ENCODE peak calls at places on chromosomes 11 and 22, in six cellular contexts. One of them, this sample, is unnamed.
A peak's percentile ranks its signal among the peaks of the same experiment; 100 is the strongest.

GRCh38 chr22:24772493-24773220 is 1.9 kb downstream of the PIWIL3 start:
- DNase-seq in HepG2: peak; percentile 61
- DNase-seq in SK-N-SH: peak; percentile 70
- DNase-seq in HCT116: peak; percentile 61
- DNase-seq in K562: peak; percentile 28
- DNase-seq in GM12878: no peak
- DNase-seq in this sample: peak; percentile 56

GRCh38 chr11:403021-403760 is 9.2 kb downstream of the PKP3 start:
- DNase-seq in SK-N-SH: no peak
- DNase-seq in HCT116: no peak
- DNase-seq in GM12878: no peak
- DNase-seq in K562: no peak
- DNase-seq in HepG2: no peak
- DNase-seq in this sample: no peak

GRCh38 chr11:87295237-87295636 is 257.5 kb downstream of the TMEM135 start:
- DNase-seq in GM12878: no peak
- DNase-seq in HCT116: no peak
- DNase-seq in K562: no peak
- DNase-seq in SK-N-SH: no peak
- DNase-seq in HepG2: no peak
- DNase-seq in this sample: no peak

GRCh38 chr11:64799925-64800632 is 2.9 kb downstream of the MAP4K2 start:
- DNase-seq in K562: no peak
- DNase-seq in SK-N-SH: peak; percentile 39
- DNase-seq in GM12878: no peak
- DNase-seq in HepG2: peak; percentile 60
- DNase-seq in HCT116: no peak
- DNase-seq in this sample: no peak

GRCh38 chr11:4580124-4580523 is 1.4 kb upstream of the OR52I2 start:
- DNase-seq in SK-N-SH: no peak
- DNase-seq in HCT116: no peak
- DNase-seq in GM12878: no peak
- DNase-seq in K562: no peak
- DNase-seq in HepG2: no peak
- DNase-seq in this sample: no peak

GRCh38 chr22:31223786-31224191 is 11.7 kb downstream of the LIMK2 start:
- DNase-seq in HepG2: peak; percentile 94
- DNase-seq in SK-N-SH: no peak
- DNase-seq in GM12878: no peak
- DNase-seq in HCT116: no peak
- DNase-seq in K562: no peak
- DNase-seq in this sample: no peak

GRCh38 chr11:130718118-130718517 is 198.2 kb downstream of the SNX19 start:
- DNase-seq in HCT116: no peak
- DNase-seq in SK-N-SH: no peak
- DNase-seq in K562: no peak
- DNase-seq in GM12878: no peak
- DNase-seq in HepG2: no peak
- DNase-seq in this sample: no peak

GRCh38 chr11:88604255-88604654 is 266.7 kb upstream of the CTSC start:
- DNase-seq in HepG2: no peak
- DNase-seq in K562: no peak
- DNase-seq in SK-N-SH: no peak
- DNase-seq in HCT116: no peak
- DNase-seq in GM12878: no peak
- DNase-seq in this sample: no peak

GRCh38 chr11:25981998-25982397 is 349.9 kb upstream of the ANO3 start:
- DNase-seq in K562: peak; percentile 14
- DNase-seq in HepG2: peak; percentile 53
- DNase-seq in HCT116: no peak
- DNase-seq in SK-N-SH: peak; percentile 30
- DNase-seq in GM12878: peak; percentile 46
- DNase-seq in this sample: no peak

GRCh38 chr11:85595285-85595884 is 31.8 kb downstream of the DLG2 start:
- DNase-seq in SK-N-SH: peak; percentile 32
- DNase-seq in HCT116: peak; percentile 46
- DNase-seq in GM12878: peak; percentile 3
- DNase-seq in K562: peak; percentile 62
- DNase-seq in HepG2: peak; percentile 38
- DNase-seq in this sample: no peak

DNA sequence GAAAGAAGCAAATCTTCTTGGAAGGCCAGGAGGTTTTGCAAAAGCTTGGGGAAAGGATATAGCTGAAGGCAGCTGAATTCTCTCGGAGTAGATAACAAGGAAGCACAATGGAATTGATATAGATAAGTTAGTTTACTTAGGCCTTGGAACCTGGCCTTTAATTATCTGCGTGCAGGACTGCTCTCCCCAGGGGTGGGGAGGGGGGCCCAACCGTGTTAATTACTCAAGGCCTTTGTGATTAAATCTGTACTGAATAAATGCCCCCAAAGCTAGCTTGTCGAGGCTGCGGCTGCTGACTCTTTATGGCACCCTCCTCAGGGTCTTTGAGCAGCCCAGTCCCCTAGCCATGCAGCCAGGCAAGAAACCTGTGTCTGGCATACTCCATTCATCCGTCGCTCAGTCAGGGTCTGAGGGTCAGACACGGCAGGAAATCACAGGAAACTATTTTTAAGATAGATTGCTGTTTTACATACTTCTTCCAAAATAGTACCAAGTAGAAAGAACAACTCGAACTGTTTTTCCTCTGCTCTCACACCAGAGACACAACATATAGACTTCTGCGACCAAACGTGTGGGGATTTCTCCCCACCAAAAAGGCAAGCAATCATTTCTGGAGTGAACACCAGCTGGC is 36.5 kb downstream of the MS4A2 start:
- DNase-seq in K562: peak; percentile 25
- DNase-seq in GM12878: no peak
- DNase-seq in HepG2: no peak
- DNase-seq in SK-N-SH: no peak
- DNase-seq in HCT116: no peak
- DNase-seq in this sample: no peak
- TF ChIP-seq YY1 in K562: no peak
- TF ChIP-seq YY1 in GM12878: no peak
- TF ChIP-seq YY1 in HepG2: no peak
- TF ChIP-seq YY1 in SK-N-SH: no peak
- TF ChIP-seq YY1 in HCT116: no peak
- TF ChIP-seq YY1 in this sample: no peak

DNA sequence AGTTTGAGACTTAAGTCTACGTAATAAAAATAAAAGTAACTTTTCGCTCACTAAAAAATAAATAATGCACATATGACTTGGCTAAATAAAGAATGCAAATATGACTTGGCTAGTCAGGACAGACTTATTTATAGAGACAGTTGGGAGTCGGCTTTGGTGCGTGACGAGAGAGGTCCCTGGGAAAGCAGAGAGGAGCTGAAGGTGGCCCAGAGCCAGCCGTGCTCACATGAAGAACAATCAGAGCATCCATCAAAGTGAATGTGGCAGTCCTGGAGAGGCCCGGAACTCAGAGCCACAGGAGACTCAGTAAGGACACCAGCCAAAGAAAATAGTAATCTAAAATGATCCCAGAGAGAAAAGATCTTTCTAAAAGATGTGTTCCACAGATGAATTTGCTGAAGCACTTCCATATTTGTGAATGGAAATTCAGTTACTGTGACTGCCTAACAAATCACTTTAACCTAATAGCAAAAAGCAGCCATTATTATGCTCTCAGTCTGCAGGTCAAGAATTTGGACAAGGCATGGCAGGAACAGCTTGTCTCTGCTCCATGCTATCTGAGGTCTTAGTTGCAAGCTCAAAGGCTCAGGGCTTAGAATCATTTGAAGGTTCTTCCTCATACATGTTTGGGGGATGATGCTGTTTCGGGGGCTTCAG is 34.8 kb downstream of the CWC15 start:
- DNase-seq in SK-N-SH: peak; percentile 24
- DNase-seq in K562: no peak
- DNase-seq in HCT116: no peak
- DNase-seq in HepG2: no peak
- DNase-seq in GM12878: no peak
- DNase-seq in this sample: no peak
- TF ChIP-seq POLR2AphosphoS5 in SK-N-SH: no peak
- TF ChIP-seq POLR2AphosphoS5 in K562: no peak
- TF ChIP-seq POLR2AphosphoS5 in HCT116: no peak
- TF ChIP-seq POLR2AphosphoS5 in HepG2: no peak
- TF ChIP-seq POLR2AphosphoS5 in GM12878: no peak
- TF ChIP-seq POLR2AphosphoS5 in this sample: no peak

DNA sequence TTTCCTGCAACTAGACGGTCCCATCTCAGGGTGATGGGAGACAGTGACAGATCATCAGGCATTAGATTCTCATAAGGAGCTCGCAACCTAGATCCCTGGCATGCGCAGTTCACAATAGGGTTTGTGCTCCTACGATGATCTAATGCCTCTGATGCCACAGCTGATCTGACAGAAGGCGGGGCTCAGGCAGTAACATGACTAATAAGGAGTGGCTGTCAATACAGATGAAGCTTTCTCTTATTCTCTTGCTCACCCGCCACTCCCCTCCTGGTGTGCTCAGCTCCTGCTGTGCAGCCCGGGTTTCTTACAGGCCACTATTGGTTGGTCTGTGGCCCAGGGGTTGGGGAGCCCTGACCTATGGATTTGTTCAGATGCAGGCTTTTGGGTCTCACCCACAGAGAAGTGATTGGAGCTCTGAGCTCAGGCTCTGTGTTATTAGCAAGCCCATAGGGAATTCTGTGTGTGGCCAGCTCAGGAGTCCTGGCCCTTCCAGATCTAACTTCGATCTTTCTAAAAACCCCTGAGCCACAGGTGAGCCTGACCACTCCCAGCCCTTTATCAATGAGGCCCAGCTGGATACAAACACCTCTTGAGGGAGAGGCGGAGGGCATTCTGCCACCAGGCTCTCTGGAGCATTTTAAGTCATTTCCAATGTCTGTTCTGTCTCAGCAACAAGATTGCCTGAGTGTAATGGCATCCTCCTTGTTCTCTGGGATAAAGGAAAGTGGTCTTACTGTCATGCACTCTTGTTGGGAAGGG is 351.8 kb downstream of the BUD13 start:
- DNase-seq in K562: peak; percentile 4
- DNase-seq in HCT116: peak; percentile 10
- DNase-seq in HepG2: no peak
- DNase-seq in GM12878: no peak
- DNase-seq in SK-N-SH: no peak
- DNase-seq in this sample: no peak
- TF ChIP-seq SIN3A in K562: no peak
- TF ChIP-seq SIN3A in HCT116: no peak
- TF ChIP-seq SIN3A in HepG2: no peak
- TF ChIP-seq SIN3A in GM12878: no peak
- TF ChIP-seq SIN3A in SK-N-SH: no peak
- TF ChIP-seq SIN3A in this sample: no peak

GRCh38 chr22:22218302-22218701 is 26.3 kb upstream of the VPREB1 start:
- DNase-seq in GM12878: no peak
- DNase-seq in SK-N-SH: no peak
- DNase-seq in HepG2: no peak
- DNase-seq in K562: no peak
- DNase-seq in HCT116: no peak
- DNase-seq in this sample: no peak

GRCh38 chr22:22216450-22216959 is 28.1 kb upstream of the VPREB1 start:
- DNase-seq in GM12878: no peak
- DNase-seq in K562: no peak
- DNase-seq in HCT116: no peak
- DNase-seq in HepG2: no peak
- DNase-seq in SK-N-SH: no peak
- DNase-seq in this sample: no peak

GRCh38 chr22:22214819-22215329 is 29.7 kb upstream of the VPREB1 start:
- DNase-seq in HepG2: peak; percentile 65
- DNase-seq in HCT116: no peak
- DNase-seq in GM12878: no peak
- DNase-seq in K562: no peak
- DNase-seq in SK-N-SH: no peak
- DNase-seq in this sample: no peak

GRCh38 chr22:22215659-22216449 is 28.7 kb upstream of the VPREB1 start:
- DNase-seq in HCT116: no peak
- DNase-seq in K562: no peak
- DNase-seq in HepG2: no peak
- DNase-seq in SK-N-SH: no peak
- DNase-seq in GM12878: no peak
- DNase-seq in this sample: no peak

GRCh38 chr22:22219140-22219996 is 25.2 kb upstream of the VPREB1 start:
- DNase-seq in HepG2: no peak
- DNase-seq in GM12878: no peak
- DNase-seq in SK-N-SH: no peak
- DNase-seq in K562: no peak
- DNase-seq in HCT116: no peak
- DNase-seq in this sample: no peak
- TF ChIP-seq YY1 in HepG2: no peak
- TF ChIP-seq YY1 in GM12878: no peak
- TF ChIP-seq YY1 in SK-N-SH: no peak
- TF ChIP-seq YY1 in K562: no peak
- TF ChIP-seq YY1 in HCT116: no peak
- TF ChIP-seq YY1 in this sample: no peak

GRCh38 chr22:46025973-46026906 is 49.3 kb upstream of the WNT7B start:
- DNase-seq in HepG2: no peak
- DNase-seq in K562: no peak
- DNase-seq in HCT116: no peak
- DNase-seq in SK-N-SH: peak; percentile 29
- DNase-seq in GM12878: no peak
- DNase-seq in this sample: no peak

GRCh38 chr22:46029036-46029435 is 52.1 kb upstream of the WNT7B start:
- DNase-seq in HepG2: no peak
- DNase-seq in HCT116: no peak
- DNase-seq in K562: no peak
- DNase-seq in SK-N-SH: no peak
- DNase-seq in GM12878: no peak
- DNase-seq in this sample: no peak

GRCh38 chr22:46028069-46028991 is 51.4 kb upstream of the WNT7B start:
- DNase-seq in GM12878: no peak
- DNase-seq in K562: no peak
- DNase-seq in SK-N-SH: no peak
- DNase-seq in HCT116: no peak
- DNase-seq in HepG2: no peak
- DNase-seq in this sample: no peak

GRCh38 chr22:46026907-46027218 is 49.9 kb upstream of the WNT7B start:
- DNase-seq in HCT116: no peak
- DNase-seq in K562: no peak
- DNase-seq in HepG2: no peak
- DNase-seq in GM12878: no peak
- DNase-seq in SK-N-SH: no peak
- DNase-seq in this sample: no peak

GRCh38 chr22:46027219-46028068 is 50.5 kb upstream of the WNT7B start:
- DNase-seq in K562: peak; percentile 47
- DNase-seq in GM12878: no peak
- DNase-seq in HCT116: no peak
- DNase-seq in HepG2: peak; percentile 46
- DNase-seq in SK-N-SH: no peak
- DNase-seq in this sample: no peak
- TF ChIP-seq POLR2AphosphoS5 in K562: no peak
- TF ChIP-seq POLR2AphosphoS5 in GM12878: no peak
- TF ChIP-seq POLR2AphosphoS5 in HCT116: no peak
- TF ChIP-seq POLR2AphosphoS5 in HepG2: no peak
- TF ChIP-seq POLR2AphosphoS5 in SK-N-SH: no peak
- TF ChIP-seq POLR2AphosphoS5 in this sample: no peak

DNA sequence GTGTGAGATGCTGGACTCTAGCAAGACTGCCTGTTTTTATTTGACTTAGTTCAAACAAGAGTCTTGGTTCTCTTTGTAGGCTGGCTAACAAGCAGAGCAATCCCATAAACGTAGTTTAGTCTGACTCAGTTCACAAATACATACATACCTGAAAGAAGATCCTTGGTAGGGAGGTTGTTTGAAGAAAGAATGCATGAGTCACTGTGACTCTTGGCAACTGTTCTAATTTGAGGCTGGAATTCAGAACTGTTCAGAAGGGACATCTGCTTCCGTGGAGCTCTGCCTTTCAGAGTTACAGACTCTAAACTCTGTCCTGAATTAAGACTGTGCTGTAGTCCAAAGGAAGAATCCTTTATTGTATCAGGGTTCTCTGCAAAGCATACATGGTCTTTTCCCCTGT is 32.2 kb downstream of the C2CD3 start:
- DNase-seq in HCT116: peak; percentile 89
- DNase-seq in SK-N-SH: no peak
- DNase-seq in GM12878: no peak
- DNase-seq in K562: peak; percentile 76
- DNase-seq in HepG2: peak; percentile 93
- DNase-seq in this sample: no peak
- TF ChIP-seq SIN3A in HCT116: peak; percentile 53
- TF ChIP-seq SIN3A in SK-N-SH: no peak
- TF ChIP-seq SIN3A in GM12878: no peak
- TF ChIP-seq SIN3A in K562: no peak
- TF ChIP-seq SIN3A in HepG2: no peak
- TF ChIP-seq SIN3A in this sample: no peak